ENCODE peak calls at places on chromosomes 11 and 22, in four cellular contexts. One of them, this sample, is unnamed.

GRCh38 chr11:46322759-46323158 is 24.5 kb upstream of the DGKZ start:
- DNase-seq in cardiac muscle cell: peak; percentile 32
- DNase-seq in GM23338: peak; percentile 85
- DNase-seq in endothelial cell: no peak
- DNase-seq in this sample: no peak

GRCh38 chr11:120712862-120713770 is 201.6 kb downstream of the GRIK4 start:
- DNase-seq in cardiac muscle cell: no peak
- DNase-seq in GM23338: no peak
- DNase-seq in endothelial cell: no peak
- DNase-seq in this sample: no peak

GRCh38 chr22:41557401-41558240 is 3.2 kb upstream of the CSDC2 start:
- DNase-seq in cardiac muscle cell: peak; percentile 97
- DNase-seq in GM23338: peak; percentile 57
- DNase-seq in endothelial cell: no peak
- DNase-seq in this sample: no peak

GRCh38 chr11:125182522-125182921 is 18.0 kb downstream of the PKNOX2 start:
- DNase-seq in cardiac muscle cell: no peak
- DNase-seq in GM23338: no peak
- DNase-seq in endothelial cell: no peak
- DNase-seq in this sample: no peak

GRCh38 chr22:24099661-24100060 is 81.6 kb upstream of the SUSD2 start:
- DNase-seq in cardiac muscle cell: no peak
- DNase-seq in GM23338: no peak
- DNase-seq in endothelial cell: no peak
- DNase-seq in this sample: no peak

GRCh38 chr22:25113316-25113721 is 86.3 kb upstream of the CRYBB3 start:
- DNase-seq in cardiac muscle cell: no peak
- DNase-seq in GM23338: no peak
- DNase-seq in endothelial cell: no peak
- DNase-seq in this sample: no peak

GRCh38 chr11:116434986-116435385 is 337.8 kb downstream of the BUD13 start:
- DNase-seq in cardiac muscle cell: no peak
- DNase-seq in GM23338: no peak
- DNase-seq in endothelial cell: no peak
- DNase-seq in this sample: no peak

GRCh38 chr22:40190501-40190900 is 12.8 kb downstream of the TNRC6B start:
- DNase-seq in cardiac muscle cell: no peak
- DNase-seq in GM23338: no peak
- DNase-seq in endothelial cell: no peak
- DNase-seq in this sample: no peak

GRCh38 chr11:66478823-66479740 is 1.2 kb upstream of the DPP3 start:
- DNase-seq in cardiac muscle cell: peak; percentile 45
- DNase-seq in GM23338: peak; percentile 71
- DNase-seq in endothelial cell: no peak
- DNase-seq in this sample: no peak

GRCh38 chr22:29149841-29150555 is 55.7 kb upstream of the EMID1 start:
- DNase-seq in cardiac muscle cell: no peak
- DNase-seq in GM23338: no peak
- DNase-seq in endothelial cell: no peak
- DNase-seq in this sample: no peak

GRCh38 chr11:13450832-13451397 is 12.1 kb downstream of the BTBD10 start:
- DNase-seq in cardiac muscle cell: no peak
- DNase-seq in GM23338: no peak
- DNase-seq in endothelial cell: no peak
- DNase-seq in this sample: no peak

GRCh38 chr11:82546556-82547162 is 187.0 kb downstream of the FAM181B start:
- DNase-seq in cardiac muscle cell: no peak
- DNase-seq in GM23338: no peak
- DNase-seq in endothelial cell: no peak
- DNase-seq in this sample: no peak

GRCh38 chr11:64845125-64845735 is 777 bp upstream of the CDC42BPG start:
- DNase-seq in cardiac muscle cell: no peak
- DNase-seq in GM23338: no peak
- DNase-seq in endothelial cell: no peak
- DNase-seq in this sample: no peak

GRCh38 chr22:36873614-36874308 is 13.0 kb downstream of the NCF4 start:
- DNase-seq in cardiac muscle cell: peak; percentile 90
- DNase-seq in GM23338: peak; percentile 56
- DNase-seq in endothelial cell: peak; percentile 34
- DNase-seq in this sample: no peak

GRCh38 chr11:114060402-114061052 is 1.0 kb downstream of the ZBTB16 start:
- DNase-seq in cardiac muscle cell: peak; percentile 41
- DNase-seq in GM23338: peak; percentile 51
- DNase-seq in endothelial cell: peak; percentile 38
- DNase-seq in this sample: peak; percentile 40

GRCh38 chr11:117020873-117021564 is 77.2 kb downstream of the SIK3 start:
- DNase-seq in cardiac muscle cell: no peak
- DNase-seq in GM23338: no peak
- DNase-seq in endothelial cell: no peak
- DNase-seq in this sample: no peak

GRCh38 chr22:28395520-28395919 is 284.1 kb downstream of the TTC28 start:
- DNase-seq in cardiac muscle cell: no peak
- DNase-seq in GM23338: no peak
- DNase-seq in endothelial cell: no peak
- DNase-seq in this sample: no peak

GRCh38 chr11:126231725-126232459 is 20.3 kb downstream of the FAM118B start:
- DNase-seq in cardiac muscle cell: peak; percentile 87
- DNase-seq in GM23338: no peak
- DNase-seq in endothelial cell: no peak
- DNase-seq in this sample: no peak

GRCh38 chr11:64226507-64227051 is 505 bp downstream of the NUDT22 start:
- DNase-seq in cardiac muscle cell: no peak
- DNase-seq in GM23338: peak; percentile 64
- DNase-seq in endothelial cell: no peak
- DNase-seq in this sample: no peak

GRCh38 chr11:6237903-6238302 is 986 bp upstream of the CNGA4 start:
- DNase-seq in cardiac muscle cell: no peak
- DNase-seq in GM23338: no peak
- DNase-seq in endothelial cell: no peak
- DNase-seq in this sample: no peak

GRCh38 chr11:6232899-6233298 is 1.5 kb downstream of the FHIP1B start:
- DNase-seq in cardiac muscle cell: no peak
- DNase-seq in GM23338: no peak
- DNase-seq in endothelial cell: no peak
- DNase-seq in this sample: no peak

GRCh38 chr11:6237271-6237670 is 1.6 kb upstream of the CNGA4 start:
- DNase-seq in cardiac muscle cell: no peak
- DNase-seq in GM23338: no peak
- DNase-seq in endothelial cell: no peak
- DNase-seq in this sample: no peak

GRCh38 chr11:6233984-6234313 is 487 bp downstream of the FHIP1B start:
- DNase-seq in cardiac muscle cell: no peak
- DNase-seq in GM23338: no peak
- DNase-seq in endothelial cell: peak; percentile 20
- DNase-seq in this sample: no peak

DNA sequence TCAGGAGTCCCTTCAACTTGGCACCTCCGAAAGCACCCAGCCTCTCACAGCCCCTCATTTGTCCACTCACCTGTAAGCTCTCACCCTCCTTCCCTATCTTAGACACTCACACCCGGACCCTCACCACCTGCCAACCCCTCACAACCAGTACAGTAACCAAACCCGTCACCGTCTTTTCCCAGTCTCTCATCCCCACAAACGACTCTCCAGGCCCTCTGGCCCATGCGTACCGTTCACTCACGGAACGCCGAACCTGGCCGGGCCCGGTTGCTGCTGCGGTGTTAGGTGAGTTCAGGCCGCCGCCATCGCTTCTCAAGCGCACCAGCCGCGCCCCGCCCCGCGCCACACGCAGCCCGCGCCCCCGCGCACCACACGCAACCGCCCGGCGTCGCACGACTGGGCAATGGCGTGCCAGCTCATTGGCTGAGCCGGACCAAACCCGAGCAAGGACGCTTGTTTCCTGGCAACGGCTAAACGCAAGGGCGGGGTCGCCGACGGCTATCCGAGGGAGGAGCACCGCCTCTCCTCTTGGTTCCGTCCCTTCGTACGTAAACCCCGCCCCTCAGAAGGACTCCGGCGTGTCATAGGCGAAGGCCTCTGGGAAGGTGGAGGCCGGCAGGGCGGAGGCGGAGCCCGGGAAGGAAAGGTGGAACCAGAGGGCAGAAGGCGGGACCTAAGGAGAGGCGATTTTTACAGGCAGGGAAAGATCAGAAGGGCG is at the start of gene FHIP1B:
- DNase-seq in cardiac muscle cell: peak; percentile 100
- DNase-seq in GM23338: peak; percentile 100
- DNase-seq in endothelial cell: peak; percentile 98
- DNase-seq in this sample: peak; percentile 99
- TF ChIP-seq CTCF in cardiac muscle cell: no peak
- TF ChIP-seq CTCF in GM23338: no peak
- TF ChIP-seq CTCF in endothelial cell: no peak
- TF ChIP-seq CTCF in this sample: no peak

GRCh38 chr11:7088921-7089320 is at the start of gene RBMXL2:
- DNase-seq in cardiac muscle cell: peak; percentile 0
- DNase-seq in GM23338: peak; percentile 30
- DNase-seq in endothelial cell: no peak
- DNase-seq in this sample: no peak
- TF ChIP-seq CTCF in cardiac muscle cell: no peak
- TF ChIP-seq CTCF in GM23338: peak; percentile 13
- TF ChIP-seq CTCF in endothelial cell: no peak
- TF ChIP-seq CTCF in this sample: no peak

GRCh38 chr22:45208993-45209838 is 31.5 kb downstream of the KIAA0930 start:
- DNase-seq in cardiac muscle cell: peak; percentile 59
- DNase-seq in GM23338: peak; percentile 75
- DNase-seq in endothelial cell: peak; percentile 57
- DNase-seq in this sample: no peak
- TF ChIP-seq CTCF in cardiac muscle cell: peak; percentile 74
- TF ChIP-seq CTCF in GM23338: peak; percentile 87
- TF ChIP-seq CTCF in endothelial cell: peak; percentile 96
- TF ChIP-seq CTCF in this sample: peak; percentile 69

GRCh38 chr22:21766933-21767462 is 31.4 kb upstream of the YPEL1 start:
- DNase-seq in cardiac muscle cell: no peak
- DNase-seq in GM23338: no peak
- DNase-seq in endothelial cell: no peak
- DNase-seq in this sample: no peak
- TF ChIP-seq CTCF in cardiac muscle cell: no peak
- TF ChIP-seq CTCF in GM23338: no peak
- TF ChIP-seq CTCF in endothelial cell: no peak
- TF ChIP-seq CTCF in this sample: no peak

GRCh38 chr11:29260939-29261705 is 755.7 kb downstream of the KCNA4 start:
- DNase-seq in cardiac muscle cell: no peak
- DNase-seq in GM23338: no peak
- DNase-seq in endothelial cell: no peak
- DNase-seq in this sample: no peak
- TF ChIP-seq CTCF in cardiac muscle cell: no peak
- TF ChIP-seq CTCF in GM23338: no peak
- TF ChIP-seq CTCF in endothelial cell: no peak
- TF ChIP-seq CTCF in this sample: no peak

DNA sequence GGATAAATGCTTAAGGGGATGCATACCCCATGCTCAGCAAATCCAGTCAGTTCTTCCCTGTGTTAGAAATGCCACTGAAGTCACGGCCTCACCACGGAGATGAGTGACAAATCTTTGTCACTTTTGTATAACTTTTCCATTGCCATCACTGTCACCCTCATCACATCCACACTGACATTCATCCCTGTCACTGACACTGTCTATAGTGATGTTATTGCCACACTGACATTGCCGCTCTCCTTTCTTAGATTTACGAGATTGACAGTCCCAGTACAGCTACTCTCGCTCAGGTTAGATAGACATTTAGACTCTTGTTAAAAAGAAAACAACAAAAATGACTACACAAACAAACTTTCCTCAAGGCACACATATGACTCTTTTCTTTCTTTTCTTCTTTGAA is 910.7 kb upstream of the CNTN5 start:
- DNase-seq in cardiac muscle cell: no peak
- DNase-seq in GM23338: no peak
- DNase-seq in endothelial cell: no peak
- DNase-seq in this sample: no peak
- TF ChIP-seq CTCF in cardiac muscle cell: no peak
- TF ChIP-seq CTCF in GM23338: no peak
- TF ChIP-seq CTCF in endothelial cell: no peak
- TF ChIP-seq CTCF in this sample: no peak

GRCh38 chr11:102467080-102467708 is 14.6 kb upstream of the TMEM123 start:
- DNase-seq in cardiac muscle cell: no peak
- DNase-seq in GM23338: no peak
- DNase-seq in endothelial cell: no peak
- DNase-seq in this sample: no peak
- TF ChIP-seq CTCF in cardiac muscle cell: no peak
- TF ChIP-seq CTCF in GM23338: no peak
- TF ChIP-seq CTCF in endothelial cell: no peak
- TF ChIP-seq CTCF in this sample: no peak

GRCh38 chr11:73265278-73265810 is 6.8 kb upstream of the P2RY6 start:
- DNase-seq in cardiac muscle cell: no peak
- DNase-seq in GM23338: no peak
- DNase-seq in endothelial cell: no peak
- DNase-seq in this sample: no peak
- TF ChIP-seq CTCF in cardiac muscle cell: no peak
- TF ChIP-seq CTCF in GM23338: no peak
- TF ChIP-seq CTCF in endothelial cell: no peak
- TF ChIP-seq CTCF in this sample: no peak

GRCh38 chr22:19854778-19855503 is at the start of the genes GNB1L and RTL10:
- DNase-seq in cardiac muscle cell: peak; percentile 98
- DNase-seq in GM23338: peak; percentile 98
- DNase-seq in endothelial cell: peak; percentile 97
- DNase-seq in this sample: peak; percentile 94
- TF ChIP-seq CTCF in cardiac muscle cell: peak; percentile 14
- TF ChIP-seq CTCF in GM23338: no peak
- TF ChIP-seq CTCF in endothelial cell: no peak
- TF ChIP-seq CTCF in this sample: peak; percentile 30

DNA sequence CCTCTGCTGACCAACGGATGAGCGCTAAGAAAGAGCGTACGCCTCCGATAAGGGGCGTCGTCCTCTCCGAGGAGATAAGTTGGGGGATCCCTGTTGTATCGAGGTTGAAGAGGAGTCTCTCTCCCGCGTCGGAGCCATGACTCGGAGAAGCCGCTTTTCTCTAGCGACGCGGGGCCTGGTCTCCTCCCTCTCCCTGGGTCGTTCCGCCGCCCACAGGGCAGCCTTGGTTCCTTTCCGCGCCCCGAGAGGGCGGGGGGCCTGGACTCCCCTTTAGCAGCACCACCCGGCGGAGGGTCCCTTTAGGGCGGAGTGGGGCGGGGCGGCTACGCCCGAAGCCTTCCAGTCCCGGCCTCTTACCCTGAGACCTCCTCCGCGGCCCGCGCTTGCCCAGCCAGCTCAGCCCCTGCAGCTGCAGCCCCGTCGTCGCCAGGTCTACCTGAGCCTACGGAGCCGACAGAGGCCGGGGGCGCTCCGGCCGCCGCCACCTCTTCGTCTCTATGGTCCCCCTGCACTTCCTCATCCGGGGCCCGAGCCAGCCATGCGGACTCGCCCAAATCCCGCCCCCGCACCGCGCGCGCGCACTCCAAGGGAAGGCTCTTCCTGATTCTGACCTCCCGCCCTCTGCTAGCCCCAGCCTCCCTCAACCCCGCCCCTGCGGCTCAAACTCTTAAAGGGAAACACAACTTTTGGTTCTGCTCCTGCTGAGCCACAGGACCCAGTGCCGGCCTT is at the start of gene PRR14L:
- DNase-seq in cardiac muscle cell: peak; percentile 97
- DNase-seq in GM23338: peak; percentile 99
- DNase-seq in endothelial cell: peak; percentile 98
- DNase-seq in this sample: peak; percentile 96
- TF ChIP-seq CTCF in cardiac muscle cell: peak; percentile 18
- TF ChIP-seq CTCF in GM23338: no peak
- TF ChIP-seq CTCF in endothelial cell: no peak
- TF ChIP-seq CTCF in this sample: no peak